ENCODE peak calls at places on chromosome 4, in six cellular contexts. C is skeletal muscle cell, R is transverse colon, M is left lung, S is endodermal cell, Y is ureter. I is an unnamed sample.

GRCh38 chr4:70902577-70903281 is 560 bp downstream of the MOB1B start:
- DNase-seq in M (no peak), C (no peak), R (no peak), S (no peak), Y (no peak), I (no peak)

GRCh38 chr4:40121515-40121914 is 64.9 kb downstream of the N4BP2 start:
- DNase-seq in R (no peak), S (no peak), C (peak; percentile 57), Y (no peak), M (no peak), I (peak; percentile 29)

GRCh38 chr4:8904041-8904501 is 32.4 kb upstream of the HMX1 start:
- DNase-seq in R (no peak), C (no peak), S (no peak), Y (no peak), M (peak; percentile 53), I (no peak)

GRCh38 chr4:158783775-158784174 is 14.9 kb downstream of the FNIP2 start:
- DNase-seq in C (no peak), Y (no peak), R (no peak), M (no peak), S (no peak), I (no peak)

GRCh38 chr4:84503495-84504437 is 4.7 kb upstream of the NKX6-1 start:
- DNase-seq in Y (no peak), S (peak; percentile 70), M (no peak), C (peak; percentile 28), R (no peak), I (peak; percentile 7)

GRCh38 chr4:187224560-187224959 is 500.9 kb upstream of the FAT1 start:
- DNase-seq in Y (no peak), S (no peak), R (no peak), M (no peak), C (no peak), I (no peak)

GRCh38 chr4:140300271-140300970 is 73.0 kb upstream of the SCOC start:
- DNase-seq in Y (no peak), S (peak; percentile 60), M (no peak), R (no peak), C (no peak), I (no peak)

GRCh38 chr4:76279462-76279861 is 27.1 kb upstream of the STBD1 start:
- DNase-seq in C (no peak), M (no peak), Y (no peak), S (no peak), R (no peak), I (no peak)

GRCh38 chr4:173852775-173853174 is 322.7 kb upstream of the HAND2 start:
- DNase-seq in S (no peak), Y (no peak), C (no peak), M (no peak), R (no peak), I (no peak)

GRCh38 chr4:153758688-153759406 is 977 bp downstream of the RNF175 start:
- DNase-seq in M (no peak), S (peak; percentile 60), Y (no peak), C (no peak), R (no peak), I (no peak)

GRCh38 chr4:56651071-56651384 is 30.1 kb downstream of the HOPX start:
- DNase-seq in M (no peak), R (no peak), S (no peak), Y (no peak), C (no peak), I (no peak)

GRCh38 chr4:8165374-8165896 is 6.8 kb upstream of the ABLIM2 start:
- DNase-seq in R (no peak), Y (no peak), C (no peak), S (no peak), M (no peak), I (no peak)

GRCh38 chr4:26028793-26029511 is 114.9 kb downstream of the SMIM20 start:
- DNase-seq in R (peak; percentile 71), Y (peak; percentile 76), M (peak; percentile 97), C (no peak), S (peak; percentile 97), I (no peak)

GRCh38 chr4:158015241-158015640 is 157.6 kb downstream of the GASK1B start:
- DNase-seq in C (no peak), M (no peak), R (no peak), Y (no peak), S (no peak), I (no peak)

GRCh38 chr4:173039617-173040176 is 128.9 kb upstream of the GALNT7 start:
- DNase-seq in Y (no peak), R (no peak), M (no peak), C (no peak), S (no peak), I (no peak)

GRCh38 chr4:119191505-119191904 is 21.0 kb upstream of the USP53 start:
- DNase-seq in M (no peak), S (no peak), C (no peak), Y (no peak), R (no peak), I (no peak)

GRCh38 chr4:97998203-97998602 is 145.1 kb downstream of the STPG2 start:
- DNase-seq in C (no peak), R (no peak), M (no peak), Y (no peak), S (no peak), I (no peak)

GRCh38 chr4:102620697-102621497 is 119.7 kb downstream of the NFKB1 start:
- DNase-seq in R (peak; percentile 47), S (no peak), M (no peak), C (no peak), Y (no peak), I (no peak)

GRCh38 chr4:16029329-16029728 is 54.5 kb downstream of the PROM1 start:
- DNase-seq in Y (no peak), C (peak; percentile 87), R (no peak), S (no peak), M (no peak), I (no peak)

GRCh38 chr4:27187786-27188185 is 327.1 kb downstream of the STIM2 start:
- DNase-seq in R (no peak), S (no peak), M (no peak), Y (no peak), C (no peak), I (no peak)

GRCh38 chr4:60611762-60612496 is 588.2 kb upstream of the ADGRL3 start:
- DNase-seq in M (no peak), Y (no peak), R (no peak), S (peak; percentile 48), C (no peak), I (no peak)

I was measured in GM12864.